ENCODE peak calls at places on chromosome 9, in ten cellular contexts. Y is neural progenitor cell, G is lower leg skin, V is astrocyte, W is fibroblast of villous mesenchyme, O is endothelial cell of umbilical vein, S is sigmoid colon, B is cardiac fibroblast, Z is psoas muscle, Q is BE2C. C is an unnamed sample.

GRCh38 chr9:80491086-80491749 is 919.5 kb downstream of the TLE4 start:
- DNase-seq in B (no peak), V (no peak), W (no peak), O (no peak), Z (no peak), G (no peak), Q (no peak), S (no peak), Y (no peak), C (no peak)

GRCh38 chr9:18499987-18500386 is 26.0 kb downstream of the ADAMTSL1 start:
- DNase-seq in G (no peak), Q (no peak), B (no peak), O (no peak), V (peak; percentile 78), S (no peak), W (peak; percentile 25), Z (no peak), Y (no peak), C (no peak)

GRCh38 chr9:69674112-69674511 is 1.9 kb upstream of the APBA1 start:
- DNase-seq in V (no peak), Y (peak; percentile 20), Q (no peak), W (no peak), S (no peak), B (no peak), G (no peak), O (peak; percentile 3), Z (no peak), C (no peak)

GRCh38 chr9:135649508-135649907 is 10.2 kb upstream of the GLT6D1 start:
- DNase-seq in S (no peak), Q (no peak), G (peak; percentile 6), O (no peak), W (no peak), V (no peak), Z (no peak), B (no peak), Y (no peak), C (no peak)

GRCh38 chr9:128838338-128838737 is 8.7 kb upstream of the SPOUT1 start:
- DNase-seq in V (no peak), Q (no peak), Y (no peak), G (no peak), B (no peak), O (no peak), Z (no peak), W (no peak), S (no peak), C (no peak)

GRCh38 chr9:127264462-127265040 is at the start of gene GARNL3:
- DNase-seq in Q (peak; percentile 59), Y (peak; percentile 46), W (no peak), V (no peak), Z (no peak), G (no peak), S (no peak), B (no peak), O (no peak), C (no peak)

GRCh38 chr9:126347911-126348760 is 21.5 kb downstream of the MVB12B start:
- DNase-seq in W (no peak), Y (peak; percentile 84), G (peak; percentile 81), V (no peak), O (no peak), B (no peak), S (no peak), Z (no peak), Q (no peak), C (no peak)

GRCh38 chr9:6716766-6717165 is 41.0 kb upstream of the KDM4C start:
- DNase-seq in G (no peak), Q (no peak), O (no peak), Y (no peak), S (no peak), B (no peak), Z (no peak), W (no peak), V (no peak), C (no peak)

GRCh38 chr9:136403915-136404800 is 4.2 kb upstream of the SNAPC4 start:
- DNase-seq in B (no peak), V (no peak), Z (no peak), S (no peak), O (no peak), Y (no peak), G (no peak), W (no peak), Q (no peak), C (no peak)

GRCh38 chr9:107368696-107369095 is 85.6 kb downstream of the RAD23B start:
- DNase-seq in W (no peak), Y (peak; percentile 23), Q (no peak), G (no peak), Z (no peak), V (no peak), O (peak; percentile 28), B (no peak), S (no peak), C (no peak)

GRCh38 chr9:111094433-111095421 is 56.5 kb upstream of the LPAR1 start:
- DNase-seq in V (peak; percentile 68), O (no peak), B (peak; percentile 77), S (peak; percentile 74), Z (no peak), Y (no peak), G (no peak), Q (no peak), W (peak; percentile 63), C (no peak)

GRCh38 chr9:137384116-137384756 is 38.7 kb downstream of the EXD3 start:
- DNase-seq in W (no peak), S (peak; percentile 51), Y (peak; percentile 2), G (peak; percentile 68), Q (no peak), V (peak; percentile 20), O (no peak), B (peak; percentile 48), Z (peak; percentile 41), C (no peak)

GRCh38 chr9:16928179-16928945 is 57.9 kb upstream of the BNC2 start:
- DNase-seq in Q (no peak), B (peak; percentile 33), G (no peak), V (peak; percentile 27), Y (no peak), Z (no peak), O (no peak), S (no peak), W (no peak), C (no peak)

GRCh38 chr9:123997665-123998277 is 13.8 kb upstream of the LHX2 start:
- DNase-seq in B (no peak), W (no peak), Z (peak; percentile 64), Y (peak; percentile 64), V (no peak), S (no peak), G (peak; percentile 88), O (no peak), Q (no peak), C (no peak)

GRCh38 chr9:118222375-118222774 is 518.2 kb downstream of the TLR4 start:
- DNase-seq in V (no peak), Z (no peak), W (no peak), Y (peak; percentile 38), B (no peak), S (no peak), O (no peak), Q (no peak), G (no peak), C (no peak)

GRCh38 chr9:133067813-133068212 is 6.0 kb downstream of the CEL start:
- DNase-seq in Q (no peak), Z (peak; percentile 1), G (no peak), S (no peak), W (no peak), O (no peak), V (no peak), B (no peak), Y (no peak), C (no peak)

GRCh38 chr9:92639124-92639523 is 30.8 kb downstream of the IPPK start:
- DNase-seq in S (no peak), G (peak; percentile 54), Y (no peak), W (no peak), B (no peak), Q (no peak), V (no peak), O (no peak), Z (no peak), C (no peak)
- H3K4me3 ChIP-seq in S (no peak overlapping the region), G (no peak overlapping the region), Y (no peak overlapping the region), W (no peak overlapping the region), B (no peak overlapping the region), Q (no peak overlapping the region), V (no peak overlapping the region), O (no peak overlapping the region), Z (no peak overlapping the region), C (no peak overlapping the region)

GRCh38 chr9:116152390-116152789 is 1.2 kb upstream of the PAPPA start:
- DNase-seq in Z (no peak), Q (no peak), O (no peak), S (no peak), Y (no peak), B (no peak), G (no peak), V (no peak), W (no peak), C (no peak)
- TF ChIP-seq CTCF in Z (peak; percentile 27), Q (peak; percentile 27), O (peak; percentile 9), S (peak; percentile 27), Y (peak; percentile 54), B (peak; percentile 36), G (no peak), V (peak; percentile 31), W (peak; percentile 44), C (peak; percentile 17)

DNA sequence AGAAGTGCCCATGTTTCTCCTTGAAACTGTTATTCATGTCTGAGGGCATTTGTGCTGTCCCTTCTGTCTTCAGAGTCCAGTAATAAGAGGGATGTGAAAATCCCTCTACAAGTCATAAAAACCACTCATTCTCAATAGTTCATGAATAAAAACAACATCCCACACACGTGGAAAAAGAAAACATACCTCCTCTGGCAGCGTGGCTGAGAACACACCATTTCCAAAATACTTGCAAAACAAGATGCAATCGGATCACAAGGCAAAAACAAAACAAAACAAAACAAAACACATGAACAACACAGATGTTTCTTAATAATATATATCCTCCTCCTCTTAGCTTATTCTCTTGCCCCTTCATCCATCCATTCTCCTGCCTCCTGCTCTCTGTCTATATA is 71.0 kb upstream of the EQTN start:
- DNase-seq in Q (no peak), W (peak; percentile 92), G (no peak), S (no peak), Y (no peak), V (no peak), Z (no peak), O (no peak), B (peak; percentile 26), C (no peak)
- H3K4me3 ChIP-seq in Q (no peak overlapping the region), W (no peak overlapping the region), G (no peak overlapping the region), S (no peak overlapping the region), Y (no peak overlapping the region), V (no peak overlapping the region), Z (no peak overlapping the region), O (no peak overlapping the region), B (no peak overlapping the region), C (no peak overlapping the region)

GRCh38 chr9:120477534-120478001 is 102.4 kb downstream of the CDK5RAP2 start:
- DNase-seq in B (peak; percentile 95), W (peak; percentile 89), Q (peak; percentile 58), S (peak; percentile 68), O (peak; percentile 69), Y (peak; percentile 66), G (peak; percentile 91), V (peak; percentile 88), Z (peak; percentile 81), C (peak; percentile 56)
- TF ChIP-seq CTCF in B (peak; percentile 100), W (peak; percentile 100), Q (peak; percentile 96), S (peak; percentile 89), O (peak; percentile 91), Y (peak; percentile 82), G (no peak), V (peak; percentile 98), Z (peak; percentile 97), C (peak; percentile 95)

C was measured in HFF-Myc.